ENCODE peak calls at places on chromosomes 5 and 9, in five cellular contexts. N is right atrium auricular region, A is AG10803, Z is AG09309, X is ovary. D is an unnamed sample.

GRCh38 chr5:72242796-72243475 is 77.1 kb downstream of the MRPS27 start:
- DNase-seq in N (no peak), A (no peak), Z (no peak), X (no peak), D (no peak)

GRCh38 chr9:88342246-88342645 is 46.0 kb upstream of the SPIN1 start:
- DNase-seq in N (no peak), A (peak; percentile 52), Z (peak; percentile 8), X (no peak), D (peak; percentile 6)

GRCh38 chr9:99823392-99824377 is 2.0 kb downstream of the NR4A3 start:
- DNase-seq in N (no peak), A (peak; percentile 44), Z (no peak), X (peak; percentile 68), D (peak; percentile 50)

GRCh38 chr5:140239939-140240700 is 62.8 kb downstream of the PFDN1 start:
- DNase-seq in N (no peak), A (peak; percentile 57), Z (no peak), X (peak; percentile 63), D (peak; percentile 69)

GRCh38 chr5:92976156-92976555 is 604.9 kb downstream of the NR2F1-AS1 start:
- DNase-seq in N (no peak), A (no peak), Z (no peak), X (no peak), D (no peak)

GRCh38 chr9:117779760-117780159 is 75.6 kb downstream of the TLR4 start:
- DNase-seq in N (no peak), A (no peak), Z (no peak), X (no peak), D (no peak)

GRCh38 chr5:67166460-67166871 is 30.1 kb downstream of the CD180 start:
- DNase-seq in N (peak; percentile 76), A (no peak), Z (no peak), X (no peak), D (no peak)

GRCh38 chr5:172496671-172497371 is 42.5 kb upstream of the SH3PXD2B start:
- DNase-seq in N (peak; percentile 67), A (peak; percentile 55), Z (peak; percentile 5), X (no peak), D (peak; percentile 20)

GRCh38 chr9:134189167-134189474 is 24.8 kb upstream of the RNU6ATAC start:
- DNase-seq in N (no peak), A (no peak), Z (no peak), X (peak; percentile 47), D (no peak)

GRCh38 chr9:93290495-93291434 is 106.8 kb downstream of the WNK2 start:
- DNase-seq in N (no peak), A (no peak), Z (no peak), X (no peak), D (no peak)

GRCh38 chr9:127682351-127683136 is 24.2 kb upstream of the CFAP157 start:
- DNase-seq in N (no peak), A (no peak), Z (no peak), X (no peak), D (no peak)

GRCh38 chr5:172920447-172920849 is 38.8 kb upstream of the RPL26L1 start:
- DNase-seq in N (no peak), A (peak; percentile 77), Z (no peak), X (no peak), D (peak; percentile 96)

GRCh38 chr9:111483862-111484563 is at the start of gene ECPAS:
- DNase-seq in N (peak; percentile 82), A (peak; percentile 78), Z (peak; percentile 20), X (peak; percentile 78), D (peak; percentile 88)

GRCh38 chr5:34044950-34045525 is 2.0 kb upstream of the C1QTNF3 start:
- DNase-seq in N (no peak), A (no peak), Z (no peak), X (no peak), D (no peak)

GRCh38 chr9:137316012-137316981 is 14.2 kb upstream of the NRARP start:
- DNase-seq in N (no peak), A (no peak), Z (no peak), X (peak; percentile 74), D (peak; percentile 46)

GRCh38 chr9:33748633-33749304 is 46.6 kb upstream of the PRSS3 start:
- DNase-seq in N (no peak), A (no peak), Z (no peak), X (no peak), D (no peak)

GRCh38 chr5:124315746-124316415 is 430.6 kb downstream of the ZNF608 start:
- DNase-seq in N (no peak), A (no peak), Z (no peak), X (no peak), D (peak; percentile 63)

GRCh38 chr9:107648153-107648716 is 158.7 kb upstream of the KLF4 start:
- DNase-seq in N (no peak), A (peak; percentile 60), Z (peak; percentile 55), X (no peak), D (no peak)

GRCh38 chr5:65194871-65195270 is 286.8 kb downstream of the ADAMTS6 start:
- DNase-seq in N (no peak), A (no peak), Z (no peak), X (no peak), D (no peak)

GRCh38 chr5:151675956-151676712 is 10.6 kb downstream of the SPARC start:
- DNase-seq in N (no peak), A (no peak), Z (no peak), X (no peak), D (peak; percentile 26)

GRCh38 chr9:137352511-137353222 is 50.6 kb upstream of the NRARP start:
- DNase-seq in N (peak; percentile 9), A (no peak), Z (no peak), X (no peak), D (no peak)

GRCh38 chr9:115121140-115121710 is 3.3 kb upstream of the TNC start:
- DNase-seq in N (no peak), A (peak; percentile 66), Z (no peak), X (no peak), D (no peak)

GRCh38 chr5:41908374-41909079 is 4.4 kb downstream of the RIMOC1 start:
- DNase-seq in N (no peak), A (peak; percentile 66), Z (peak; percentile 55), X (no peak), D (peak; percentile 31)

GRCh38 chr9:69058101-69058500 is 22.5 kb downstream of the FXN start:
- DNase-seq in N (no peak), A (no peak), Z (no peak), X (no peak), D (no peak)

GRCh38 chr9:1055156-1055555 is 5.0 kb downstream of the DMRT2 start:
- DNase-seq in N (no peak), A (no peak), Z (no peak), X (no peak), D (no peak)

GRCh38 chr9:129836342-129837007 is 1.2 kb downstream of the USP20 start:
- DNase-seq in N (no peak), A (no peak), Z (no peak), X (no peak), D (no peak)

GRCh38 chr9:69215774-69216482 is 41.9 kb downstream of the TJP2 start:
- DNase-seq in N (no peak), A (no peak), Z (no peak), X (no peak), D (peak; percentile 27)

GRCh38 chr5:142674438-142675210 is 11.3 kb downstream of the FGF1 start:
- DNase-seq in N (no peak), A (peak; percentile 82), Z (peak; percentile 68), X (no peak), D (peak; percentile 57)

GRCh38 chr5:154325566-154325965 is 120.2 kb upstream of the SAP30L start:
- DNase-seq in N (no peak), A (no peak), Z (no peak), X (no peak), D (no peak)

GRCh38 chr5:134101686-134102439 is 12.6 kb upstream of the TCF7 start:
- DNase-seq in N (no peak), A (no peak), Z (no peak), X (peak; percentile 67), D (no peak)

GRCh38 chr9:24464321-24464951 is 81.3 kb downstream of the IZUMO3 start:
- DNase-seq in N (no peak), A (no peak), Z (no peak), X (no peak), D (no peak)

GRCh38 chr9:126418608-126419007 is 92.0 kb downstream of the MVB12B start:
- DNase-seq in N (no peak), A (no peak), Z (no peak), X (no peak), D (no peak)
- H3K4me3 ChIP-seq in N (no peak overlapping the region), A (no peak overlapping the region), Z (no peak overlapping the region), X (no peak overlapping the region), D (no peak overlapping the region)

GRCh38 chr5:149012350-149012749 is 50.5 kb downstream of the SH3TC2 start:
- DNase-seq in N (no peak), A (no peak), Z (no peak), X (no peak), D (no peak)
- TF ChIP-seq CTCF in N (no peak), A (no peak), Z (no peak), X (no peak), D (no peak)

GRCh38 chr5:2748180-2748840 is 3.2 kb downstream of the IRX2 start:
- DNase-seq in N (peak; percentile 16), A (peak; percentile 11), Z (no peak), X (no peak), D (no peak)
- H3K4me3 ChIP-seq in N (no peak overlapping the region), A (peak overlapping the region; percentile 81), Z (no peak overlapping the region), X (no peak overlapping the region), D (no peak overlapping the region)

GRCh38 chr5:4058899-4059298 is 463.3 kb downstream of the IRX1 start:
- DNase-seq in N (no peak), A (no peak), Z (no peak), X (no peak), D (no peak)
- TF ChIP-seq CTCF in N (no peak), A (no peak), Z (no peak), X (no peak), D (no peak)

GRCh38 chr5:59588922-59589321 is 304.6 kb downstream of the PDE4D start:
- DNase-seq in N (no peak), A (peak; percentile 45), Z (no peak), X (no peak), D (peak; percentile 22)
- H3K4me3 ChIP-seq in N (no peak overlapping the region), A (no peak overlapping the region), Z (no peak overlapping the region), X (no peak overlapping the region), D (no peak overlapping the region)

GRCh38 chr9:108850293-108850897 is 5.4 kb downstream of the ACTL7B start:
- DNase-seq in N (no peak), A (peak; percentile 32), Z (no peak), X (no peak), D (peak; percentile 44)
- TF ChIP-seq CTCF in N (no peak), A (peak; percentile 42), Z (peak; percentile 38), X (no peak), D (peak; percentile 33)

DNA sequence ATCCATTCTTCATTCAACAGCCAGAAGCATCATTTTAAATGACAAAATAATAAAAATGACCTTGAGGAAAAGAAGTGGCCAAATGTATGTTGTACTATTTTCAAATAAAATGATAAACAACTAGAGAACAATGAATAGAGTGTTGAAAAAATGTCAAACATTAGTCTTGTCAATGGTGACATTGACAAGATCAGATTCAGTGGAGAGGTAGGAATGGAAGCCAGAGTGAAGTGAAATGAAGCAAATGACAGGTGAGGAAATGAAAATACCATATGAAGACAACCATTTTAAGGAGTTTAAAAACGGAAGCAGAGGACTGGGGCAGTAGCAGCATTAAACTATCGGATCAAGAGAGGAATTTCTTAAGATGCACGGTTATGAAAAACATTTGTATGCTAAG is 38.2 kb upstream of the COX7C start:
- DNase-seq in N (no peak), A (no peak), Z (no peak), X (no peak), D (no peak)
- H3K4me3 ChIP-seq in N (no peak overlapping the region), A (no peak overlapping the region), Z (no peak overlapping the region), X (no peak overlapping the region), D (no peak overlapping the region)

D was measured in fibroblast of villous mesenchyme.